ENCODE peak calls at places on chromosomes 1 and 21, in six cellular contexts. L is brain microvascular endothelial cell, J is pancreas, K is kidney epithelial cell, Q is stomach, P is GM23338. D is an unnamed sample.

GRCh38 chr1:168920456-168921094 is 185.9 kb upstream of the ATP1B1 start:
- DNase-seq in P (no peak), J (no peak), K (peak), L (peak), Q (peak), D (no peak)

GRCh38 chr1:204093756-204094155 is 20.8 kb downstream of the SOX13 start:
- DNase-seq in P (no peak), Q (no peak), L (no peak), J (no peak), K (no peak), D (no peak)

GRCh38 chr1:61448934-61449368 is 276.0 kb downstream of the TM2D1 start:
- DNase-seq in L (no peak), J (no peak), K (no peak), Q (no peak), P (no peak), D (no peak)

GRCh38 chr1:172041689-172042088 is 200.4 kb downstream of the DNM3 start:
- DNase-seq in L (no peak), J (no peak), K (no peak), P (no peak), Q (no peak), D (peak)

GRCh38 chr21:42560517-42561179 is 47.0 kb downstream of the SLC37A1 start:
- DNase-seq in L (no peak), K (no peak), J (no peak), Q (no peak), P (no peak), D (no peak)

GRCh38 chr21:43913928-43914327 is 48.9 kb downstream of the AGPAT3 start:
- DNase-seq in P (no peak), Q (no peak), K (no peak), L (peak), J (no peak), D (no peak)

GRCh38 chr1:29639741-29640427 is 403.6 kb downstream of the PTPRU start:
- DNase-seq in J (no peak), P (no peak), Q (no peak), K (peak), L (peak), D (peak)

GRCh38 chr21:36203603-36203889 is 46.9 kb downstream of the DOP1B start:
- DNase-seq in Q (peak), J (no peak), L (peak), K (peak), P (no peak), D (peak)

GRCh38 chr1:34144743-34145142 is 20.3 kb downstream of the CSMD2 start:
- DNase-seq in J (no peak), P (no peak), K (no peak), Q (no peak), L (no peak), D (no peak)

GRCh38 chr1:177306981-177307380 is 136.2 kb downstream of the BRINP2 start:
- DNase-seq in L (no peak), P (no peak), Q (no peak), J (no peak), K (no peak), D (no peak)

GRCh38 chr1:44636711-44637589 is 37.3 kb downstream of the TMEM53 start:
- DNase-seq in J (peak), P (no peak), L (no peak), Q (no peak), K (no peak), D (peak)

GRCh38 chr1:26991310-26992116 is 2.0 kb upstream of the TRNP1 start:
- DNase-seq in J (no peak), L (no peak), P (no peak), Q (no peak), K (no peak), D (peak)

GRCh38 chr1:112538883-112539282 is 30.1 kb downstream of the WNT2B start:
- DNase-seq in L (no peak), Q (no peak), J (no peak), P (no peak), K (no peak), D (no peak)

GRCh38 chr21:29342394-29342957 is 43.8 kb downstream of the BACH1 start:
- DNase-seq in P (no peak), L (peak), Q (no peak), K (peak), J (no peak), D (peak)

GRCh38 chr1:170668301-170668789 is 4.4 kb downstream of the PRRX1 start:
- DNase-seq in Q (no peak), L (peak), J (no peak), K (no peak), P (peak), D (no peak)

GRCh38 chr1:20551945-20552727 is at the start of gene FAM43B:
- DNase-seq in L (no peak), P (peak), J (peak), K (peak), Q (no peak), D (no peak)

GRCh38 chr21:46054447-46054846 is 43.5 kb upstream of the COL6A2 start:
- DNase-seq in K (no peak), J (no peak), Q (no peak), P (peak), L (no peak), D (no peak)

GRCh38 chr1:150561830-150562367 is 12.7 kb downstream of the ADAMTSL4 start:
- DNase-seq in P (peak), J (peak), K (no peak), Q (peak), L (peak), D (peak)

GRCh38 chr21:32099812-32100416 is 178.9 kb downstream of the MIS18A start:
- DNase-seq in K (no peak), J (no peak), P (peak), Q (no peak), L (no peak), D (no peak)

GRCh38 chr1:14924012-14924452 is 229.5 kb upstream of the TMEM51 start:
- DNase-seq in L (no peak), K (no peak), J (peak), P (peak), Q (peak), D (no peak)

GRCh38 chr1:206674745-206675175 is 9.9 kb upstream of the MAPKAPK2 start:
- DNase-seq in L (peak), J (peak), P (no peak), Q (peak), K (peak), D (peak)

GRCh38 chr1:156499194-156499702 is 1.3 kb downstream of the MEF2D start:
- DNase-seq in Q (peak), J (no peak), P (peak), K (no peak), L (no peak), D (no peak)

GRCh38 chr1:903721-904270 is 19.9 kb upstream of the SAMD11 start:
- DNase-seq in Q (peak), L (no peak), K (no peak), P (no peak), J (peak), D (no peak)

GRCh38 chr21:35244514-35244913 is 195.4 kb upstream of the RUNX1 start:
- DNase-seq in J (no peak), Q (peak), L (no peak), P (no peak), K (no peak), D (no peak)

GRCh38 chr1:82901118-82901517 is 1097.8 kb downstream of the TTLL7 start:
- DNase-seq in P (no peak), L (no peak), J (no peak), K (no peak), Q (no peak), D (peak)

GRCh38 chr1:199422206-199422605 is 605.3 kb upstream of the NR5A2 start:
- DNase-seq in Q (peak), L (peak), J (no peak), K (no peak), P (peak), D (peak)

GRCh38 chr1:202007703-202008489 is 2.5 kb upstream of the ELF3 start:
- DNase-seq in P (peak), J (peak), L (no peak), K (no peak), Q (peak), D (no peak)

GRCh38 chr21:32007461-32007860 is 134.6 kb downstream of the HUNK start:
- DNase-seq in K (no peak), J (no peak), P (no peak), L (peak), Q (no peak), D (peak)

GRCh38 chr1:88736633-88737248 is 52.7 kb downstream of the PKN2 start:
- DNase-seq in J (no peak), K (no peak), L (peak), Q (no peak), P (peak), D (peak)

GRCh38 chr1:184616504-184616903 is 138.2 kb downstream of the EDEM3 start:
- DNase-seq in Q (no peak), J (no peak), K (no peak), L (no peak), P (no peak), D (no peak)
- H3K4me3 ChIP-seq in Q (no peak), J (no peak), K (no peak), L (no peak), P (no peak), D (no peak)

DNA sequence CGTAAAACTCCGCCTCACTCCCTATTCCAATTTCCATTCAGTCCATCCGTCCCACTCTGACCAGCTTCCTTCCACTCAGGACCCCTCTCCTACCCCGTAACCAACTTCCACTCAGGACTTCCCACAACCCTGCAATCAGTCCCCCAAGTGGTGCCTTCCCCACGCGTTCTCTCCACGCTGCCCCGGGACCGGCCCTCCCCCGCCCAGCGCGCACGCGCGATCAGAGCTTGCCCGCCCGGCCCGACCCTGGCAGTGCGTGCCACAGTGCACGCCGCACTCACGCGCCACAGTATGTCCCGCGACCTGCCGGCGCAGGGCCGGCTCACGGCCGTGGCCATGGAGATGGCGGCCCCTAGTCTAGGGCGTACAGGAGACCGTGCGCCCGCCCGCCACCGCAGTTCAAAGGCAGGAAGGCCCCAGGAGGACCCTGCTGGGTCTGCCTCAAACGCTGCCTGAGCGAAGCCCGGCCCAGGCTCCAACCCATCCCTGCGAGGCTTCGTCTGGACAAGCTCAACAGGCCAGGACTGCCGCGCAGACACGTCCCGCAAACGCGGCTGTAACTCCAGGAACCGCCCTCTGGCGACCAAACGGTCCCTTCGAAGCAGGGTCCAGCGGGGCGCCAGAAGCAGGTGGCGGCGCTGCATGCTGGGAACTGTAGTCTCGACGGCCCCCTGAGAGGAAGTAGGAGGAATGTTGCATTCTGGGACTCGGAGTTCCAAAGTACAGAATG is at the start of gene NDC1:
- DNase-seq in Q (peak), P (peak), J (peak), K (peak), L (peak), D (peak)
- TF ChIP-seq CTCF in Q (no peak), P (no peak), J (no peak), K (peak), L (peak), D (no peak)

GRCh38 chr1:75722966-75723365 is 1.5 kb upstream of the ACADM start:
- DNase-seq in P (no peak), J (no peak), K (no peak), Q (no peak), L (no peak), D (no peak)
- H3K4me3 ChIP-seq in P (no peak), J (no peak), K (no peak), Q (no peak), L (no peak), D (no peak)

GRCh38 chr1:58783090-58783992 is 506 bp downstream of the JUN start:
- DNase-seq in P (peak), K (no peak), J (peak), Q (peak), L (peak), D (no peak)

GRCh38 chr1:58782308-58783089 is 1.3 kb downstream of the JUN start:
- DNase-seq in L (no peak), P (peak), Q (peak), J (peak), K (no peak), D (no peak)

GRCh38 chr1:58779837-58780585 is 3.8 kb downstream of the JUN start:
- DNase-seq in J (no peak), K (no peak), Q (peak), L (peak), P (peak), D (no peak)

GRCh38 chr1:58780586-58781452 is 3.0 kb downstream of the JUN start:
- DNase-seq in Q (peak), P (peak), K (no peak), J (no peak), L (no peak), D (no peak)

DNA sequence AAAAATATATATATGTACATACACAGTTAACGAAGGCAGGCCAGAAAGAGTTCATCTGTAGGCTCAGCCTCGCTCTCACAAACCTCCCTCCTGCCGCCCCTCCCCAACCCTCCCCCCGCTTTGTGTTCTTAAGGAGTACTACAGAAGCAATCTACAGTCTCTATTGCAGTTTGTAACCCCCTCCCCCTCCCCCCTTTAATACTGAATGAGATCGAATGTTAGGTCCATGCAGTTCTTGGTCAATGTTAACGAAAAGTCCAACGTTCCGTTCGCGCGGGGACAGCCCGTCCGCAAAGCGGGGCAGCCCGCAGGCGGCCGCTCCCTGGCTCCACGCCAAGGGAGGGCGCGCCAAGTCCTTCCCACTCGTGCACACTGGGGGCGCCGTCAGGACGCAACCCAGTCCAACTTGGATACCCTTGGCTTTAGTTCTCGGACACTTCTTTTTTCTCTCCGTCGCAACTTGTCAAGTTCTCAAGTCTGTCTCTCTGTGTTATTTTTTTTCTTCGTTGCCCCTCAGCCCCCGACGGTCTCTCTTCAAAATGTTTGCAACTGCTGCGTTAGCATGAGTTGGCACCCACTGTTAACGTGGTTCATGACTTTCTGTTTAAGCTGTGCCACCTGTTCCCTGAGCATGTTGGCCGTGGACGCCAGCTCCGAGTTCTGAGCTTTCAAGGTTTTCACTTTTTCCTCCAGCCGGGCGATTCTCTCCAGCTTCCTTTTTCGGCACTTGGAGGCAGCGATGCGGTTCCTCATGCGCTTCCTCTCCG is 2.1 kb downstream of the JUN start:
- DNase-seq in Q (peak), K (no peak), J (peak), P (peak), L (no peak), D (no peak)
- TF ChIP-seq CTCF in Q (no peak), K (peak), J (no peak), P (peak), L (peak), D (peak)

DNA sequence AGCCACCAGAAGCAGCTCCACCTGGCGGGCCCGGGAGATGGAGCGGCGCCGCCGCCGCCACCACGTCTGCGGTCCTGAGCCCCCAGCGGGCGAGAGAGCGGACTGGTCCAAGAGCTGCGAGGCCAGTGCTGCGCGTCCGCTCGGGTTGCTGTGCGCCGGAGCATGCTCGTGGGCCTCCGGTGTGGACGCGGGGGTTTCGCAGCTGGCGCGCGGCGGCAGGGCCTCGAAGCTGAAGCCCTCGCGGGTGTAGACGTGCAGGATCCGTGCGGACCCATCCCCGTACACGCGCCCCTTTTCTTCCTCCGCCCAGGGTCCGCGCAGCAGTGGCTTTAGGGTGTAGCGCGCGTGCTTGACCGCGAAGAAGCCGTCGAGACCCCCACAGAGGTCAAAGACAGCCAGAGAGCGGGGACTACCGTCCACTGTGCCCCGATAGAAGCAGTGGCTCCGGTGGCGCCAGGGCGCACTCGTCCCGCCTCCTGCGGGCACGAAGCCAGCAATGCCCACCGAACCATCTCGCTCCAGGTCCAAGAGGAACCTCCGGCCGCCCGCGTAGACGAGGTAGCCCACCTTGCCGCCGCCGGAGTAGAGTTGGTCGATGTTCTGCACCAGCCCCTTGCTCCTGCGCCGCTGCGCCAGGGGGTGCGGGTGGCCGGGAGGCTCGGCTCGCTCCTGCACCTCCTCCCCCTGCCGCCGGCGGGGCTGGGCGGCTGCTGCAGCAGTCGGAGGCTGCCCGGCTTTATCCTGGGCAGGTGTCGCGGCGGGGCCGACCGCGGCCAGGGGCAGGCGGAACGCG is 1.1 kb downstream of the ADAMTS5 start:
- DNase-seq in Q (peak), P (peak), L (peak), K (no peak), J (peak), D (no peak)
- H3K4me3 ChIP-seq in Q (peak), P (peak), L (peak), K (peak), J (peak), D (peak)

DNA sequence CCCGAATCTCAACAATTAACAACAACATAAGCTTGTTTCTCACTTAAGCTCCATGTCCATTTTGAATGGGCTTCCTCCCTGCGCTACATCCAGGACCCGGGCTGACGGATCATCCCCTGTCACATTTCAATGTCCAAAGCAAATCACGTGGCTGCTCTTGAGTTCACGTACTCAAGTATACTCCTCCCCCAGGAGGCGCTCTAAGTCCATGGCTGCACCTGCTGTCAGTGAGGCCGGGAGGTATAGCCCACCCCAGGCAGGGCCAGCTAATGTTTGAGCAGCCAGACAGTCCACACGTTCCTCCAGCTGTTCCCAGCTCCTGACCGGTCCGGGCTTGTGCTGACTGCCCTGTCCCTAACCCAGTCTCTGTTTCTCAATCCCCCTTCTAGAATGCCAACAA is 220.8 kb downstream of the SLC35F3 start:
- DNase-seq in L (no peak), P (peak), K (no peak), Q (no peak), J (peak), D (no peak)
- TF ChIP-seq CTCF in L (peak), P (peak), K (peak), Q (no peak), J (no peak), D (peak)

DNA sequence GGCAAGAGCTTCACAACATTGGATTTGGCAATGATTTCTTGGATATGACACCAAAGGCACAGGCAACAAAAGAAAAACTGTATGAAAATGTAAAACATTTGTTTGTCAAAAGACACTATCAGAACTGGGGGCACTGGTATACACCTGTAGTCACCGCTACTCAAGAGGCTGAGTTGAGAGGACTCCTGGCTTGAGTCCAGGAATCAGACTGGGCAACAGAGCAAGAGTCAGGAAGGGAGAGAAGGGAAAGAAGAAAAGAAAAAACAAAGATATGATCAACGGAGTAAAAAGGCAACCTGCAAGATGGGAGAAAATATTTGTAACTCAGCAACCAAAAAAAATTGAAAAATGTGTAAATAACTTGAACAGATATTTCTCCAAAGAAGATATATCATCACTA is 6.0 kb upstream of the TUT4 start:
- DNase-seq in K (no peak), P (no peak), L (no peak), Q (no peak), J (no peak), D (no peak)
- H3K4me3 ChIP-seq in K (no peak), P (no peak), L (no peak), Q (no peak), J (no peak), D (no peak)

GRCh38 chr1:167219646-167220536 is 795 bp upstream of the POU2F1 start:
- DNase-seq in L (peak), K (no peak), P (peak), J (peak), Q (peak), D (peak)
- TF ChIP-seq CTCF in L (peak), K (no peak), P (peak), J (no peak), Q (no peak), D (no peak)

D was measured in HFF-Myc.